ENCODE peak calls at places on chromosomes 4 and X, in seven cellular contexts. L is ovary; N is CD4-positive, CD25-positive, alpha-beta regulatory T cell; R is suprapubic skin; K is PC-3; X is astrocyte; I is neural progenitor cell. Q is an unnamed sample.

GRCh38 chrX:15142084-15142715 is 127.7 kb downstream of the ASB9 start:
- DNase-seq in L (no peak), N (no peak), R (no peak), K (no peak), X (peak; percentile 27), I (no peak), Q (no peak)

GRCh38 chrX:112147206-112147605 is 64.6 kb upstream of the TRPC5 start:
- DNase-seq in L (no peak), N (no peak), R (no peak), K (peak; percentile 3), X (no peak), I (peak; percentile 63), Q (no peak)

GRCh38 chr4:123631699-123632098 is 235.1 kb downstream of the SPRY1 start:
- DNase-seq in L (no peak), N (no peak), R (no peak), K (peak; percentile 62), X (peak; percentile 14), I (no peak), Q (no peak)

GRCh38 chr4:110533940-110534339 is 58.0 kb downstream of the ENPEP start:
- DNase-seq in L (no peak), N (no peak), R (no peak), K (peak; percentile 90), X (peak; percentile 99), I (no peak), Q (no peak)

GRCh38 chrX:129875669-129876068 is 30.3 kb upstream of the UTP14A start:
- DNase-seq in L (no peak), N (no peak), R (no peak), K (peak; percentile 60), X (peak; percentile 80), I (no peak), Q (no peak)

GRCh38 chr4:88600129-88600849 is 8.0 kb downstream of the HERC3 start:
- DNase-seq in L (no peak), N (no peak), R (no peak), K (peak; percentile 89), X (peak; percentile 97), I (no peak), Q (no peak)

GRCh38 chrX:52416816-52417215 is 48.0 kb downstream of the XAGE2 start:
- DNase-seq in L (no peak), N (no peak), R (no peak), K (no peak), X (no peak), I (no peak), Q (no peak)

GRCh38 chr4:4269856-4270255 is 20.1 kb downstream of the LYAR start:
- DNase-seq in L (no peak), N (no peak), R (no peak), K (peak; percentile 38), X (peak; percentile 23), I (no peak), Q (no peak)

GRCh38 chrX:101208152-101208905 is 11.3 kb upstream of the DRP2 start:
- DNase-seq in L (no peak), N (no peak), R (no peak), K (no peak), X (peak; percentile 82), I (no peak), Q (no peak)

GRCh38 chr4:149486861-149487260 is 328.8 kb downstream of the IQCM start:
- DNase-seq in L (no peak), N (no peak), R (no peak), K (no peak), X (no peak), I (no peak), Q (no peak)

GRCh38 chrX:43002526-43003203 is 224.7 kb upstream of the PPP1R2C start:
- DNase-seq in L (no peak), N (no peak), R (no peak), K (no peak), X (no peak), I (no peak), Q (no peak)

GRCh38 chr4:6246170-6246634 is 23.4 kb upstream of the WFS1 start:
- DNase-seq in L (no peak), N (no peak), R (no peak), K (no peak), X (no peak), I (no peak), Q (no peak)

DNA sequence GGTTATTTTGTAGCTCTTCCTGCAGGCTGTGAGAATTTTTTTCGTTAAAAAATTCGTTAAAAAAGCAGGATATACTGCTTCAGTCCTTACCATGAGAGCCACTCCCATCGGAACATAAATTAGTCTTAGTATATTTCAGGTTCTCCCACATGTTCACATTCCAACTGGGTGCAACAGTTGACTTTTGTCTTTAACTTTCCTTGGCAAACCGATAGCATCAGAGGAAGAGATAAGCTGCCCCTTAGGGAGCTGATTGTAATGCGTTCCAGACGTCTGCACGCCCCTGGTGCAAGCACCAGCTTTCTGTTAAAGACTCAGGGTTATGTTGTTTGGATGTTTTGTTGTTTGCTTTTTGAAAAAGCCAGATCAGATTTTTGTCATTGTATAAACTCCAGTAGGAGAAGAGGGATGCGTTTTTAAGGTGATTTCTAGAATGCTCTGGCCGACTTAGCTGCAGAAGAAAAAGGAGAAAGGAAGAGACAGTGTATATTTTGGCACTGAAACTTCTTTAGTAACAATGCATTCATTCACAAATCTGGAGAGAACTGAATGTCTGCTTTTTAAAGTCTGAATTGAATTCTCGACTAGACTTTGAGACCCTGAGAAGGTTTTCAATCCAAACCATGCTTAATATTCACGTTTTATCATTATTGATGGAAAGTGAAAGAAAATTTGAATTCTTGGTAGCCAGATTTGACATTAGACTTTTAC is 160.9 kb downstream of the CBR4 start:
- DNase-seq in L (no peak), N (no peak), R (no peak), K (no peak), X (peak; percentile 60), I (peak; percentile 74), Q (peak; percentile 20)
- H3K4me1 ChIP-seq in L (peaks cover 17% of the 10 kb centered on the region), N (no peaks in the 10 kb centered on the region), R (peaks cover 57% of the 10 kb centered on the region), K (no peaks in the 10 kb centered on the region), X (peaks cover 29% of the 10 kb centered on the region), I (peaks cover 67% of the 10 kb centered on the region), Q (peaks cover 35% of the 10 kb centered on the region)

DNA sequence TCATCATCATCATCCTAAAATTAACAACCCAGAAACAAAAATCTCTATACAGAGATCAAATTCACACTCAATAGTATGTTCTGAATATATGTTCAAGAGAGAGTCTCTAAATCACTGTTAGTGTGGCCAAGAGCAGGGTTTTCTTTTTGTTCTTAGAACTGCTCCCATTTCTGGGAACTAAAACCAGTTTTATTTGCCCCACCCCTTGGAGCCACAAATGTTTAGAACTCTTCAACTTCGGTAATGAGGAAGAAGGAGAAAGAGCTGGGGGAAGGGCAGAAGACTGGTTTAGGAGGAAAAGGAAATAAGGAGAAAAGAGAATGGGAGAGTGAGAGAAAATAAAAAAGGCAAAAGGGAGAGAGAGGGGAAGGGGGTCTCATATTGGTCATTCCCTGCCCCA is 32.3 kb downstream of the CYBB start:
- DNase-seq in L (no peak), N (no peak), R (no peak), K (no peak), X (no peak), I (no peak), Q (no peak)
- H3K4me1 ChIP-seq in L (no peaks in the 10 kb centered on the region), N (no peaks in the 10 kb centered on the region), R (no peaks in the 10 kb centered on the region), K (peaks cover 4% of the 10 kb centered on the region), X (no peaks in the 10 kb centered on the region), I (no peaks in the 10 kb centered on the region), Q (no peaks in the 10 kb centered on the region)

DNA sequence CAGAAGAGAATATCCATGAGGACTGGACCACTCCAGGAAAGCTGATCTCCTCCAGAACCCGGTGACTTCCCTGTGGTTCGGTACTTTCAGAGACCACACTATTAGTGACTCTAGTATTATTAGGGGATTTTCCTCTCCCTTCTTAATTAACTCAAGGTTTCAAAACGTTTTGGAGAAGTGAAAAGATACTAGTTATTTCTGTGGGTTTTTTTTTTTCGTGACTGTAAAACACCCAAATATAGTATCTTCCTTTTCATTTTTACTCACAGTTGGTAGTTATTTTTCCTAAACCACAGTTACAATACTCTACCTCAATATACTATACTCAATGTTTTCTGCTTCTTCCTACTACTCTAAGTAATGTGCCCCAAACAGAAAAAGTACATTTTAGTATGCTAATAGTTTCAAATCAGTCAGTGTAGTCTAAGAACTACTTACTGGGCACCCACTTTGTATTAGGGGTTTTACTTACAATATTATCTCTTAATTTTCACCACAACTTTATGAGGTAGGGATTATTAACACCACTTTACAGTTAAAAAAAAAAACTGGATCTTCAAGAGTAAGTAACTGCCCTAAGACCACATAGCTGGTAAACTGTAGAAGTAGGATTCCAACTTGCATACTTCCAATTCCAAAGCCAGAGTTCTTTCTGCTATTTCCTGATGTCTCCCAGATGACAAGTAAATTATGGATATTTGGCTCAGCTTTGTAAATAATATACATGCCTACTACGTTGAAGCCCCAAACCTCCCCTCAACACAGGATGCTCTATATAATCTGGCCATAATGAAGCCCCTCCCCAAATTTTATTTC is 45.0 kb downstream of the SLC9A7 start:
- DNase-seq in L (no peak), N (no peak), R (no peak), K (no peak), X (peak; percentile 61), I (no peak), Q (peak; percentile 32)
- H3K4me1 ChIP-seq in L (no peaks in the 10 kb centered on the region), N (peaks cover 11% of the 10 kb centered on the region), R (no peaks in the 10 kb centered on the region), K (peaks cover 20% of the 10 kb centered on the region), X (peaks cover 3% of the 10 kb centered on the region), I (no peaks in the 10 kb centered on the region), Q (no peaks in the 10 kb centered on the region)

GRCh38 chr4:183107891-183108459 is 8.9 kb downstream of the WWC2 start:
- DNase-seq in L (no peak), N (no peak), R (no peak), K (peak; percentile 67), X (no peak), I (no peak), Q (no peak)

GRCh38 chr4:183110244-183110643 is 11.2 kb downstream of the WWC2 start:
- DNase-seq in L (no peak), N (no peak), R (no peak), K (no peak), X (no peak), I (no peak), Q (no peak)

GRCh38 chr4:183106839-183107238 is 7.8 kb downstream of the WWC2 start:
- DNase-seq in L (no peak), N (no peak), R (no peak), K (no peak), X (no peak), I (no peak), Q (no peak)

DNA sequence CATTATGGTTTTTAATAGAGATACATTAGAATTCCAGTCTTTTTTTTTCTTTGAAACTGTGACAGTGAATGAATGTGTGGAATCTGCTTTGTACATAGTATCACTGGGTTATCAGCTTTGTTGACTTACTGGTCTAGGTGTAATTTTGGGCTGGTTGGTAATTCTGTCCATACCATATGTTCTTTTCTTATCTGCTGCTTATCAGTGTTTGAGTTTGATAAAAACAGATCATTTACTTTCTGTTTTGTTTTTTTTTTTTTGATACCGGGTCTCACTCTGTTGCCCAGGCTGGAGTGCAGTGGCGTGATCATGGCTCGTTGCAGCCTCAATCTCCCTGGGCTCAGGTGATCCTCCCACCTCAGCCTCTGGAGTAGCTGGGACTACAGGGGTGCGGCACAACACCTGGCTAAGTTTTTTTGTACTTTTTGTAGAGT is 12.4 kb downstream of the WWC2 start:
- DNase-seq in L (no peak), N (no peak), R (no peak), K (no peak), X (no peak), I (no peak), Q (no peak)
- H3K4me1 ChIP-seq in L (peaks cover 3% of the 10 kb centered on the region), N (no peaks in the 10 kb centered on the region), R (no peaks in the 10 kb centered on the region), K (peaks cover 17% of the 10 kb centered on the region), X (no peaks in the 10 kb centered on the region), I (no peaks in the 10 kb centered on the region), Q (no peaks in the 10 kb centered on the region)

GRCh38 chr4:8730159-8730558 is 137.6 kb downstream of the CPZ start:
- DNase-seq in L (no peak), N (no peak), R (peak; percentile 70), K (no peak), X (no peak), I (no peak), Q (no peak)
- H3K4me1 ChIP-seq in L (no peaks in the 10 kb centered on the region), N (no peaks in the 10 kb centered on the region), R (peaks cover 1% of the 10 kb centered on the region), K (no peaks in the 10 kb centered on the region), X (no peaks in the 10 kb centered on the region), I (no peaks in the 10 kb centered on the region), Q (no peaks in the 10 kb centered on the region)